ENCODE peak calls at places on chromosomes 2 and 18, in nine cellular contexts. N, O, E, S, G, D, H, Y and V are unnamed samples.

GRCh38 chr2:237192881-237193280 is 107.2 kb downstream of the COPS8 start:
- DNase-seq in O (no peak), G (no peak), E (no peak), Y (no peak), N (no peak), H (no peak), S (no peak), D (no peak), V (no peak)

GRCh38 chr18:28065031-28065792 is 111.7 kb downstream of the CDH2 start:
- DNase-seq in E (no peak), N (no peak), D (peak), O (peak), Y (peak), H (no peak), G (peak), S (peak), V (peak)

GRCh38 chr2:29080886-29081743 is 6.8 kb upstream of the PCARE start:
- DNase-seq in Y (peak), D (no peak), O (peak), E (no peak), G (no peak), N (no peak), S (no peak), H (peak), V (peak)

GRCh38 chr18:74257083-74257482 is 34.7 kb downstream of the CYB5A start:
- DNase-seq in D (no peak), E (no peak), O (no peak), S (no peak), Y (no peak), H (no peak), G (no peak), N (no peak), V (no peak)

GRCh38 chr2:9975805-9976447 is 24.4 kb downstream of the GRHL1 start:
- DNase-seq in Y (peak), S (peak), E (no peak), H (no peak), O (peak), D (peak), G (peak), N (no peak), V (peak)

GRCh38 chr2:105179469-105180372 is 61.8 kb upstream of the GPR45 start:
- DNase-seq in D (peak), S (peak), H (peak), O (peak), Y (peak), G (peak), N (peak), E (peak), V (peak)

GRCh38 chr2:241116606-241117560 is 14.8 kb upstream of the MTERF4 start:
- DNase-seq in D (no peak), N (no peak), Y (no peak), H (no peak), S (no peak), G (no peak), E (peak), O (no peak), V (no peak)

GRCh38 chr2:237650455-237650850 is 23.1 kb downstream of the LRRFIP1 start:
- DNase-seq in E (peak), Y (no peak), N (no peak), S (no peak), H (no peak), D (no peak), O (no peak), G (no peak), V (no peak)

DNA sequence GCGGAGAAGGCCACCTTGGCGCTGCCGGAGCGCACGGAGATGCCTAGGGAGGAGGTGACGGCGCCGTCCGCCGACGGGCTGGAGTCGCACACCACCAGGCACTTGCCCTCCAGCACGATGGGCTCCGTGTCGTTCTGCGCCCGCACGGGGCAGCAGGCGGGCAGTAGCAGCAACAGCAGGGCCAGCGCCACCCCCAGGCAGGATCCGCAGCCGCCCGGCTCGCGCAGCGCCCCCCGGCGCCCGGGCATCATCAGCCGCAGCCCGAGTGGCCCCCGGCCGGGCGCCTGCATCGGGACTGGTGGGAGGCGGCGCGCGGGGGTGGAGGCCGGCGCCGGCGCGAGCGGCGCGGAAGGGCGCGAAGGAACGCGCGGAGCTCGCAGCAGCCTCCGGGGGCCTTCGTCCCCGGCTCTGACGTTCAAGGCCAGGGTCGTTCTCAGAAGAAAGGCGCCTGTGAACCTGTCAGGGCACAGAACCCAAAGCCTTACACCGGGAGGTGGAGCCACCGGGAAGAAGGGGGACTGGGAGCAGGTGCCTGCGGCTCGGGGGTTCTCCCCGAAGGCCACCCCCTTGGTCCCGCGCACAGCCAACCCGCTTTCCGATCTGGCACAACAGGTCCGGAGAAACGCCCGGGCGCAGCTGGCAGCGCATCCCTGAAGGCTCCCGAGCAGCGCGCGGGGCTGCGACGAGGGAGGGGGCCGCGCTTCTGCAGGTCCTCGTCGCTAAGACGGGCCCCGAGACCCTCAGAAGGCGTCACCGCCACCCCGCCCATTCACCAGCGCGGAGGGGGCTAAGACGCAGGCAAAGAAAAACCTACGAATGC is 2.1 kb downstream of the CBLN2 start:
- DNase-seq in G (no peak), Y (no peak), E (no peak), D (peak), H (no peak), S (peak), N (peak), O (peak), V (no peak)
- H3K4me3 ChIP-seq in G (no peak), Y (no peak), E (no peak), D (no peak), H (no peak), S (peak), N (peak), O (no peak), V (no peak)

GRCh38 chr18:80004600-80005342 is 16.4 kb upstream of the TXNL4A start:
- DNase-seq in Y (no peak), G (no peak), D (no peak), H (no peak), O (no peak), S (no peak), E (no peak), N (no peak), V (no peak)

GRCh38 chr18:80012714-80013113 is 21.5 kb upstream of the RBFA start:
- DNase-seq in G (no peak), E (no peak), O (no peak), N (no peak), H (no peak), S (no peak), D (no peak), Y (no peak), V (no peak)

GRCh38 chr18:80006726-80007125 is 18.4 kb upstream of the TXNL4A start:
- DNase-seq in E (no peak), N (no peak), H (no peak), O (no peak), S (peak), Y (no peak), G (no peak), D (no peak), V (no peak)

GRCh38 chr18:80009661-80010550 is 21.5 kb upstream of the TXNL4A start:
- DNase-seq in E (no peak), N (no peak), Y (peak), G (peak), H (no peak), O (peak), S (no peak), D (peak), V (peak)

DNA sequence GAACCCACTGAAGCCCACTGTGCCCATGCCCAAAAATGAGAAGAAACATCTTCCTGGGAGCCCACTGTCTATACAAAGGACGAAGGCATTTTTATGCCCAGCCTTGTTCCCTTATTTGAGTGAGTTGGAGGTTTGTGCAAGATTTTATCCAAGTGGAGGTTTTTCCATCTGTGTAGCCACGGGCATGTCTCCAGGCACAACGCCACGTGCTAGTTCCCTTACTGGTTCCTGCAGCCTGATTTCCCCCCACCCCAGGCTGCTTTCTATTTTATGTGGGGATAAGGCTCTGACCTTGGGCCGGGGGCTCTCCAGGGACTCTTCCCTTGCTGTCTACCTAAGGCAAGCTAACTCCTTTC is 22.2 kb upstream of the TXNL4A start:
- DNase-seq in S (no peak), G (no peak), O (no peak), N (no peak), H (no peak), E (no peak), Y (no peak), D (no peak), V (no peak)
- TF ChIP-seq CTCF in S (no peak), G (no peak), O (no peak), N (no peak), H (no peak), E (no peak), Y (no peak), D (no peak), V (no peak)

GRCh38 chr18:6370410-6370809 is 44.3 kb downstream of the L3MBTL4 start:
- DNase-seq in N (no peak), E (no peak), S (no peak), G (no peak), H (no peak), O (no peak), Y (no peak), D (no peak), V (no peak)
- H3K4me3 ChIP-seq in N (no peak), E (no peak), S (no peak), G (no peak), H (no peak), O (no peak), Y (no peak), D (no peak), V (no peak)

DNA sequence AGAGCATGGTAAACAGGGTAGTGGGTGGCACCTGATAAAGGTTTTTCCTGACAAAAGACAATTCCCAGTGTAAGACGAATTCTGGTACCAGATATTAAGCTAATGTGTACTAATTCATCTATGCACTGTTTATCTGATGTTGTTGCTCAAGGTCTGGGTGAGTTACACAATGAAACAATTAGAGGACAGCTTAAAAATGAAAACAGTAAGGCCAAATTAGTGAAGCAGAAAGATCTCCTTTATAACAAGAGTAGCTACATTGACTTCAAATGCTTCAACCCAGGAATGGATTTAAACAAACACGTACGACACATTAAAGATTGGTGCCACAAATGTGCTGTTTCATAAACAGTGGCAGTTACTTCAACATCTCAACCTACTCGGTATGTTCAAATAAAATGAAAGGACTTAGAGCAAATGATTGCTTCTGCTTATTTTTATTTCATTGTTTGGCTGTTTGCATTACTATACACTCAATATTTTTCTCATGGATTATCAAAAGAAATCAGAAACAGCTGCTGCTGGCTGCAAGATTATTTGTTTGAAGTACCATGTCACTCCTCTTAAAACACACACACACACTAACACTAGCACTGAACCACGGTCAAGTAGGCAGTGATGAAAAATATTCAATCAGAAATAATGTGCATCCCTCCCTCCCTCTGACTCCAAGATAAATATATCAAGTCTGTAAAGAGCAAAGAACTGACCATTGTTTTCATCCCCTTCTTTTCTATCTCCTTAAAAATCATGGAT is 94.4 kb upstream of the RND3 start:
- DNase-seq in N (no peak), E (no peak), G (no peak), Y (no peak), H (no peak), O (no peak), D (no peak), S (no peak), V (no peak)
- TF ChIP-seq CTCF in N (no peak), E (no peak), G (no peak), Y (no peak), H (no peak), O (no peak), D (no peak), S (no peak), V (no peak)

GRCh38 chr18:8686556-8686955 is 18.8 kb upstream of the MTCL1 start:
- DNase-seq in G (no peak), S (no peak), O (no peak), D (no peak), Y (no peak), N (no peak), E (no peak), H (no peak), V (no peak)
- H3K4me3 ChIP-seq in G (no peak), S (no peak), O (no peak), D (no peak), Y (no peak), N (no peak), E (no peak), H (no peak), V (no peak)

GRCh38 chr18:6644841-6645240 is 84.7 kb upstream of the ARHGAP28 start:
- DNase-seq in G (no peak), D (no peak), Y (no peak), O (no peak), E (no peak), N (peak), H (no peak), S (no peak), V (no peak)
- TF ChIP-seq CTCF in G (no peak), D (no peak), Y (no peak), O (no peak), E (no peak), N (no peak), H (no peak), S (no peak), V (no peak)

DNA sequence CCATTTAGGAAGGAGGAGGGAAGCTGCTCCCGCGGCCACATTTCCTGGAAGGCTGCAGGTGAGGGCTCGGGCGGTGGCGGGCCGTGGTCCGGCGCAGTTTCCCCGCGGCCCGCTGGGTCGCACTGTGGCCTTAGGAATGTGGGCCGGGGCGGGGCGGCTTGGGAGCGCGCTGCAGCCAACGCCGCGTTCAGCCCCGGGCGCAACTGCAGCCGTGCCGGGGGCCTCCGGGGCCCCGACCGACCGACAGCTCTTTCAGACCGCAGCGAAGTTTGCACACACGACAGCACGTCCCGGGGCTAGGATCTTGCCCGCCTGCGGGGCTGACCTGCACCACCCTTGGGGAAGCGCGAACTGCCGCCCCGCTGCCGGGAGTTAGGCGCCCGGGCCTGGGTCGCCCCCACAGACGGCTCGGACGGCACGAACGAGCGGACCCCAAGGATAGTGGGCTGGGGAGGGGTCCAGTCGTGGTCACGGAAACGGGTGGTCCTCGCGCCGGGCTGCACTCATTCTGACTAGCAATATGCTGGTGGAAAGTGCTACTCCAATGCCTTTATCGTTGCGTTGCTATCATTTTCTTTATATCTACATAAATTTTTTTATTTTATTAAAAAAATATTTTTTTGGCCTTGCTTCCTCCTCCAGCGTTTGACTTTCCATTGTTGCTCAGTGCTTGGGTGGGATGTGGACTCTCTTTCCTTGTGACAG is 70.0 kb upstream of the DLX2 start:
- DNase-seq in O (peak), Y (no peak), S (peak), E (peak), D (peak), G (peak), H (peak), N (peak), V (peak)
- H3K4me3 ChIP-seq in O (peak), Y (peak), S (peak), E (peak), D (peak), G (peak), H (peak), N (peak), V (peak)